ENCODE peak calls at places on chromosomes 16 and 17, in ten cellular contexts. Q is COR-L47; J is ovary; H is activated CD4-positive, alpha-beta T cell treated with anti-CD3 and anti-CD28 coated beads, Interleukin-2, amount 50 U/mL, for 24 hours; K is left cardiac atrium; O is cardiac muscle cell; U is posterior cingulate gyrus; E is activated naive CD8-positive, alpha-beta T cell treated with anti-CD3 and anti-CD28 coated beads for 36 hours; F is mesothelial cell of epicardium; T is tibial artery. M is an unnamed sample.
A peak's percentile ranks its signal among the peaks of the same experiment; 100 is the strongest.

GRCh38 chr17:16915752-16916556 is 56.0 kb downstream of the TNFRSF13B start:
- DNase-seq in K (no peak), U (peak; percentile 87), O (peak; percentile 57), E (peak; percentile 37), F (no peak), J (no peak), Q (peak; percentile 25), T (peak; percentile 57), H (no peak), M (peak; percentile 27)

GRCh38 chr16:84922351-84923135 is 88.8 kb downstream of the ZDHHC7 start:
- DNase-seq in H (no peak), E (no peak), T (no peak), J (peak; percentile 88), O (peak; percentile 65), K (peak; percentile 74), Q (peak; percentile 68), F (no peak), U (peak; percentile 93), M (peak; percentile 88)

GRCh38 chr17:57442401-57442823 is 186.1 kb downstream of the MSI2 start:
- DNase-seq in K (no peak), H (no peak), Q (no peak), T (no peak), F (no peak), E (no peak), J (peak; percentile 53), O (peak; percentile 61), U (peak; percentile 73), M (no peak)

GRCh38 chr16:70159355-70160348 is 13.9 kb upstream of the CLEC18C start:
- DNase-seq in J (peak; percentile 21), T (no peak), E (no peak), O (no peak), H (no peak), F (no peak), Q (no peak), U (peak; percentile 59), K (peak; percentile 13), M (no peak)

GRCh38 chr16:47716571-47716970 is 255.4 kb downstream of the PHKB start:
- DNase-seq in J (no peak), T (no peak), O (peak; percentile 13), Q (no peak), F (no peak), H (no peak), K (no peak), E (no peak), U (no peak), M (no peak)

GRCh38 chr16:57938936-57939871 is 31.7 kb downstream of the CNGB1 start:
- DNase-seq in U (peak; percentile 91), H (no peak), Q (no peak), J (peak; percentile 50), T (peak; percentile 47), O (peak; percentile 91), E (no peak), K (peak; percentile 82), F (no peak), M (no peak)

GRCh38 chr16:10589106-10589505 is 8.7 kb upstream of the EMP2 start:
- DNase-seq in E (no peak), Q (no peak), J (no peak), O (no peak), F (no peak), U (peak; percentile 12), T (no peak), K (no peak), H (no peak), M (no peak)

GRCh38 chr17:50721194-50722010 is 2.0 kb downstream of the LUC7L3 start:
- DNase-seq in H (no peak), T (no peak), E (no peak), J (no peak), Q (no peak), O (no peak), U (no peak), K (no peak), F (no peak), M (no peak)

GRCh38 chr16:24822974-24823373 is 22.8 kb upstream of the SLC5A11 start:
- DNase-seq in H (no peak), T (no peak), J (no peak), Q (no peak), E (no peak), U (no peak), O (no peak), K (no peak), F (no peak), M (no peak)

GRCh38 chr16:78455861-78456260 is 356.4 kb downstream of the WWOX start:
- DNase-seq in H (no peak), F (no peak), E (no peak), O (no peak), Q (no peak), T (no peak), K (no peak), U (no peak), J (no peak), M (no peak)

GRCh38 chr16:84967828-84968227 is 43.5 kb downstream of the ZDHHC7 start:
- DNase-seq in K (no peak), Q (no peak), T (no peak), H (no peak), O (peak; percentile 21), U (no peak), F (no peak), J (no peak), E (no peak), M (no peak)

GRCh38 chr16:80231888-80232287 is 308.9 kb upstream of the DYNLRB2 start:
- DNase-seq in O (peak; percentile 1), U (no peak), E (peak; percentile 1), F (no peak), J (no peak), T (no peak), K (no peak), H (no peak), Q (no peak), M (no peak)

GRCh38 chr17:36027776-36028175 is 10.0 kb upstream of the CCL23 start:
- DNase-seq in F (no peak), Q (no peak), O (no peak), K (no peak), T (no peak), H (no peak), J (no peak), E (no peak), U (no peak), M (no peak)

GRCh38 chr16:49739381-49739780 is 116.5 kb downstream of the ZNF423 start:
- DNase-seq in Q (no peak), F (no peak), J (no peak), O (no peak), H (no peak), K (no peak), E (no peak), T (no peak), U (no peak), M (no peak)

GRCh38 chr16:69711115-69711740 is 15.1 kb downstream of the NQO1 start:
- DNase-seq in F (no peak), K (no peak), J (peak; percentile 52), E (no peak), O (peak; percentile 71), H (no peak), Q (no peak), U (no peak), T (no peak), M (peak; percentile 76)

GRCh38 chr16:89099905-89100304 is 6.3 kb downstream of the ACSF3 start:
- DNase-seq in F (no peak), J (no peak), K (no peak), E (no peak), Q (no peak), T (no peak), O (peak; percentile 11), U (no peak), H (no peak), M (peak; percentile 41)

GRCh38 chr17:80786887-80787286 is 204.8 kb upstream of the CHMP6 start:
- DNase-seq in T (no peak), O (no peak), K (no peak), J (no peak), F (no peak), U (no peak), Q (no peak), H (no peak), E (no peak), M (no peak)

GRCh38 chr16:49458656-49459445 is 85.2 kb downstream of the C16orf78 start:
- DNase-seq in E (no peak), Q (no peak), U (peak; percentile 27), T (no peak), F (no peak), K (no peak), H (no peak), O (no peak), J (no peak), M (peak; percentile 19)

GRCh38 chr17:45750779-45751440 is 33.2 kb upstream of the CRHR1 start:
- DNase-seq in T (no peak), U (no peak), K (no peak), J (no peak), Q (no peak), H (no peak), F (no peak), O (no peak), E (no peak), M (no peak)

GRCh38 chr16:76639685-76640289 is 362.6 kb downstream of the CNTNAP4 start:
- DNase-seq in F (no peak), J (no peak), Q (no peak), U (no peak), H (no peak), K (no peak), T (no peak), E (no peak), O (peak; percentile 44), M (no peak)

GRCh38 chr16:19188406-19188805 is 20.4 kb downstream of the SYT17 start:
- DNase-seq in O (no peak), Q (no peak), F (no peak), T (no peak), K (no peak), J (no peak), E (no peak), U (no peak), H (no peak), M (no peak)

GRCh38 chr17:17227608-17228520 is 9.1 kb downstream of the FLCN start:
- DNase-seq in E (no peak), T (no peak), U (peak; percentile 92), Q (no peak), K (no peak), F (no peak), H (no peak), O (no peak), J (no peak), M (peak; percentile 58)

GRCh38 chr16:89162314-89162713 is 9.2 kb upstream of the CDH15 start:
- DNase-seq in U (no peak), H (no peak), O (no peak), J (no peak), F (no peak), T (no peak), K (no peak), E (no peak), Q (no peak), M (no peak)

GRCh38 chr17:7497228-7497627 is 13.1 kb downstream of the POLR2A start:
- DNase-seq in F (no peak), U (peak; percentile 59), T (no peak), H (no peak), J (peak; percentile 30), K (peak; percentile 56), E (no peak), Q (no peak), O (no peak), M (no peak)

GRCh38 chr17:19771971-19772630 is 24.0 kb upstream of the ALDH3A1 start:
- DNase-seq in T (no peak), J (no peak), O (no peak), E (no peak), F (no peak), Q (no peak), U (no peak), H (no peak), K (no peak), M (no peak)